ENCODE peak calls at places on chromosomes 4 and X, in eight cellular contexts. One of them, this sample, is unnamed.

GRCh38 chr4:70681730-70682129 is 6.6 kb upstream of the UTP3 start:
- DNase-seq in coronary artery: no peak
- DNase-seq in fibroblast of the aortic adventitia: no peak
- DNase-seq in GM10248: peak
- DNase-seq in H9: no peak
- DNase-seq in MCF 10A: no peak
- DNase-seq in brain microvascular endothelial cell: no peak
- DNase-seq in mammary epithelial cell: no peak
- DNase-seq in this sample: no peak

GRCh38 chr4:149914521-149915115 is 99.0 kb upstream of the IQCM start:
- DNase-seq in coronary artery: no peak
- DNase-seq in fibroblast of the aortic adventitia: peak
- DNase-seq in GM10248: peak
- DNase-seq in H9: peak
- DNase-seq in MCF 10A: peak
- DNase-seq in brain microvascular endothelial cell: peak
- DNase-seq in mammary epithelial cell: peak
- DNase-seq in this sample: no peak

GRCh38 chrX:47683171-47684145 is 24.5 kb upstream of the UXT start:
- DNase-seq in coronary artery: no peak
- DNase-seq in fibroblast of the aortic adventitia: no peak
- DNase-seq in GM10248: no peak
- DNase-seq in H9: no peak
- DNase-seq in MCF 10A: peak
- DNase-seq in brain microvascular endothelial cell: no peak
- DNase-seq in mammary epithelial cell: no peak
- DNase-seq in this sample: no peak

GRCh38 chrX:3549442-3549875 is 164.0 kb downstream of the PRKX start:
- DNase-seq in coronary artery: no peak
- DNase-seq in fibroblast of the aortic adventitia: peak
- DNase-seq in GM10248: no peak
- DNase-seq in H9: no peak
- DNase-seq in MCF 10A: peak
- DNase-seq in brain microvascular endothelial cell: peak
- DNase-seq in mammary epithelial cell: peak
- DNase-seq in this sample: no peak

GRCh38 chr4:7890635-7891393 is 48.8 kb downstream of the AFAP1 start:
- DNase-seq in coronary artery: no peak
- DNase-seq in fibroblast of the aortic adventitia: peak
- DNase-seq in GM10248: no peak
- DNase-seq in H9: no peak
- DNase-seq in MCF 10A: peak
- DNase-seq in brain microvascular endothelial cell: no peak
- DNase-seq in mammary epithelial cell: peak
- DNase-seq in this sample: peak

GRCh38 chrX:18406531-18407266 is 18.7 kb upstream of the CDKL5 start:
- DNase-seq in coronary artery: no peak
- DNase-seq in fibroblast of the aortic adventitia: peak
- DNase-seq in GM10248: no peak
- DNase-seq in H9: no peak
- DNase-seq in MCF 10A: no peak
- DNase-seq in brain microvascular endothelial cell: no peak
- DNase-seq in mammary epithelial cell: no peak
- DNase-seq in this sample: no peak

GRCh38 chr4:1862055-1862911 is 6.3 kb upstream of the LETM1 start:
- DNase-seq in coronary artery: no peak
- DNase-seq in fibroblast of the aortic adventitia: no peak
- DNase-seq in GM10248: no peak
- DNase-seq in H9: no peak
- DNase-seq in MCF 10A: no peak
- DNase-seq in brain microvascular endothelial cell: no peak
- DNase-seq in mammary epithelial cell: no peak
- DNase-seq in this sample: no peak

GRCh38 chr4:22500831-22501714 is 14.8 kb downstream of the ADGRA3 start:
- DNase-seq in coronary artery: no peak
- DNase-seq in fibroblast of the aortic adventitia: peak
- DNase-seq in GM10248: no peak
- DNase-seq in H9: no peak
- DNase-seq in MCF 10A: peak
- DNase-seq in brain microvascular endothelial cell: peak
- DNase-seq in mammary epithelial cell: peak
- DNase-seq in this sample: no peak

GRCh38 chrX:105114554-105115130 is 105.9 kb downstream of the TEX13A start:
- DNase-seq in coronary artery: no peak
- DNase-seq in fibroblast of the aortic adventitia: no peak
- DNase-seq in GM10248: no peak
- DNase-seq in H9: no peak
- DNase-seq in MCF 10A: no peak
- DNase-seq in brain microvascular endothelial cell: no peak
- DNase-seq in mammary epithelial cell: peak
- DNase-seq in this sample: no peak

GRCh38 chr4:74133786-74134499 is 24.0 kb upstream of the MTHFD2L start:
- DNase-seq in coronary artery: peak
- DNase-seq in fibroblast of the aortic adventitia: peak
- DNase-seq in GM10248: peak
- DNase-seq in H9: peak
- DNase-seq in MCF 10A: peak
- DNase-seq in brain microvascular endothelial cell: peak
- DNase-seq in mammary epithelial cell: peak
- DNase-seq in this sample: no peak

GRCh38 chr4:183789657-183790056 is 115.5 kb upstream of the STOX2 start:
- DNase-seq in coronary artery: no peak
- DNase-seq in fibroblast of the aortic adventitia: no peak
- DNase-seq in GM10248: no peak
- DNase-seq in H9: no peak
- DNase-seq in MCF 10A: no peak
- DNase-seq in brain microvascular endothelial cell: no peak
- DNase-seq in mammary epithelial cell: peak
- DNase-seq in this sample: no peak

GRCh38 chrX:16547644-16548043 is 102.3 kb upstream of the S100G start:
- DNase-seq in coronary artery: no peak
- DNase-seq in fibroblast of the aortic adventitia: no peak
- DNase-seq in GM10248: no peak
- DNase-seq in H9: no peak
- DNase-seq in MCF 10A: no peak
- DNase-seq in brain microvascular endothelial cell: no peak
- DNase-seq in mammary epithelial cell: no peak
- DNase-seq in this sample: no peak

GRCh38 chrX:105543271-105543670 is 279.1 kb upstream of the NRK start:
- DNase-seq in coronary artery: no peak
- DNase-seq in fibroblast of the aortic adventitia: no peak
- DNase-seq in GM10248: no peak
- DNase-seq in H9: no peak
- DNase-seq in MCF 10A: no peak
- DNase-seq in brain microvascular endothelial cell: no peak
- DNase-seq in mammary epithelial cell: no peak
- DNase-seq in this sample: no peak

GRCh38 chr4:149709640-149710039 is 106.0 kb downstream of the IQCM start:
- DNase-seq in coronary artery: no peak
- DNase-seq in fibroblast of the aortic adventitia: no peak
- DNase-seq in GM10248: no peak
- DNase-seq in H9: no peak
- DNase-seq in MCF 10A: no peak
- DNase-seq in brain microvascular endothelial cell: no peak
- DNase-seq in mammary epithelial cell: no peak
- DNase-seq in this sample: peak

GRCh38 chrX:123731987-123732678 is 719 bp downstream of the THOC2 start:
- DNase-seq in coronary artery: no peak
- DNase-seq in fibroblast of the aortic adventitia: peak
- DNase-seq in GM10248: no peak
- DNase-seq in H9: no peak
- DNase-seq in MCF 10A: peak
- DNase-seq in brain microvascular endothelial cell: no peak
- DNase-seq in mammary epithelial cell: no peak
- DNase-seq in this sample: no peak

GRCh38 chrX:77749695-77750094 is 36.3 kb downstream of the ATRX start:
- DNase-seq in coronary artery: no peak
- DNase-seq in fibroblast of the aortic adventitia: no peak
- DNase-seq in GM10248: no peak
- DNase-seq in H9: no peak
- DNase-seq in MCF 10A: peak
- DNase-seq in brain microvascular endothelial cell: peak
- DNase-seq in mammary epithelial cell: no peak
- DNase-seq in this sample: no peak

DNA sequence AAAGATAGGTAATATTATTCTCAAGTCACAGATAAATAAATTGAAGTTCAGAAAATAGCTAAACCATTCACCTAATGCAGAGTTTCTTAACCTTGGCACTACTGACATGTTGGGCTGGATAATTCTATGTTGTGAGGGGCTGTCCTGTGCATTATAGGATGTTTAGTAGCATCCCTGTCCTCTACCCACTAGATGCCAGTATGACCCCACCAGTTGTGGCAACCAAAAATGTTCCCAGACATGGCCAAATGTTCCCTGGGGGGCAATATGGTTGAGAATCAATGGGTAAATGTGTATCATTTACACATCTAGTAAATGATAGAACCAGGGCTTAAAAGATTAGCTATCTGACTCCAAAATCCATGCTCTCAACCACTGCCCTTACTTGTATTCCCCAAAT is 140.9 kb downstream of the COL4A6 start:
- DNase-seq in coronary artery: no peak
- DNase-seq in fibroblast of the aortic adventitia: no peak
- DNase-seq in GM10248: no peak
- DNase-seq in H9: no peak
- DNase-seq in MCF 10A: no peak
- DNase-seq in brain microvascular endothelial cell: no peak
- DNase-seq in mammary epithelial cell: no peak
- DNase-seq in this sample: no peak
- TF ChIP-seq CTCF in coronary artery: no peak
- TF ChIP-seq CTCF in fibroblast of the aortic adventitia: peak
- TF ChIP-seq CTCF in GM10248: no peak
- TF ChIP-seq CTCF in H9: peak
- TF ChIP-seq CTCF in MCF 10A: peak
- TF ChIP-seq CTCF in brain microvascular endothelial cell: peak
- TF ChIP-seq CTCF in mammary epithelial cell: peak
- TF ChIP-seq CTCF in this sample: no peak

GRCh38 chr4:180589575-180589974 is 1653.6 kb upstream of the TENM3 start:
- DNase-seq in coronary artery: no peak
- DNase-seq in fibroblast of the aortic adventitia: no peak
- DNase-seq in GM10248: no peak
- DNase-seq in H9: no peak
- DNase-seq in MCF 10A: no peak
- DNase-seq in brain microvascular endothelial cell: no peak
- DNase-seq in mammary epithelial cell: no peak
- DNase-seq in this sample: no peak

DNA sequence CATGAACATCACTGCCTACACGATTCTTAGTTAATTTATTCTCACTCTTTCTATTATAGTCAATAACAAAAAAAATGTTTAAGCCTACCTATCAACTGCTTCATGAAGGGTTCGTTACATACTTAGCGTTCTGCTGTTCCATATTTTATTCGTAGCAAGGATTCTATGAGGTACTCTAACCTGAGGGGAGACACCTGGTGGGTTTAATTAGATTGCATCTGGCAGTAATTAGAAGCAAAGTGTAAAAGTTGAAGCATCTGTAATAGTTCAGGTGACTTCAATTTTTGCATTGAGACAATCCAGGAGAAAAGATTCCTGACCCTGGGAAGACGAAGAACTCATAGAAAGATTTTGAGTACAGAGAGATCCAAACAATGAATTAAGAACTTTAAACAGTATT is 1655.8 kb upstream of the TENM3 start:
- DNase-seq in coronary artery: no peak
- DNase-seq in fibroblast of the aortic adventitia: no peak
- DNase-seq in GM10248: no peak
- DNase-seq in H9: no peak
- DNase-seq in MCF 10A: no peak
- DNase-seq in brain microvascular endothelial cell: no peak
- DNase-seq in mammary epithelial cell: no peak
- DNase-seq in this sample: no peak
- TF ChIP-seq CTCF in coronary artery: no peak
- TF ChIP-seq CTCF in fibroblast of the aortic adventitia: no peak
- TF ChIP-seq CTCF in GM10248: no peak
- TF ChIP-seq CTCF in H9: peak
- TF ChIP-seq CTCF in MCF 10A: no peak
- TF ChIP-seq CTCF in brain microvascular endothelial cell: no peak
- TF ChIP-seq CTCF in mammary epithelial cell: peak
- TF ChIP-seq CTCF in this sample: no peak

GRCh38 chr4:128590034-128590740 is 219.3 kb upstream of the JADE1 start:
- DNase-seq in coronary artery: no peak
- DNase-seq in fibroblast of the aortic adventitia: no peak
- DNase-seq in GM10248: no peak
- DNase-seq in H9: no peak
- DNase-seq in MCF 10A: no peak
- DNase-seq in brain microvascular endothelial cell: no peak
- DNase-seq in mammary epithelial cell: no peak
- DNase-seq in this sample: no peak

GRCh38 chr4:128589384-128589957 is 220.0 kb upstream of the JADE1 start:
- DNase-seq in coronary artery: no peak
- DNase-seq in fibroblast of the aortic adventitia: no peak
- DNase-seq in GM10248: no peak
- DNase-seq in H9: no peak
- DNase-seq in MCF 10A: no peak
- DNase-seq in brain microvascular endothelial cell: no peak
- DNase-seq in mammary epithelial cell: no peak
- DNase-seq in this sample: no peak

GRCh38 chr4:128587382-128587781 is 222.1 kb upstream of the JADE1 start:
- DNase-seq in coronary artery: no peak
- DNase-seq in fibroblast of the aortic adventitia: no peak
- DNase-seq in GM10248: no peak
- DNase-seq in H9: no peak
- DNase-seq in MCF 10A: no peak
- DNase-seq in brain microvascular endothelial cell: no peak
- DNase-seq in mammary epithelial cell: no peak
- DNase-seq in this sample: no peak

GRCh38 chr4:128591482-128591881 is 218.0 kb upstream of the JADE1 start:
- DNase-seq in coronary artery: no peak
- DNase-seq in fibroblast of the aortic adventitia: no peak
- DNase-seq in GM10248: no peak
- DNase-seq in H9: no peak
- DNase-seq in MCF 10A: no peak
- DNase-seq in brain microvascular endothelial cell: no peak
- DNase-seq in mammary epithelial cell: no peak
- DNase-seq in this sample: no peak

DNA sequence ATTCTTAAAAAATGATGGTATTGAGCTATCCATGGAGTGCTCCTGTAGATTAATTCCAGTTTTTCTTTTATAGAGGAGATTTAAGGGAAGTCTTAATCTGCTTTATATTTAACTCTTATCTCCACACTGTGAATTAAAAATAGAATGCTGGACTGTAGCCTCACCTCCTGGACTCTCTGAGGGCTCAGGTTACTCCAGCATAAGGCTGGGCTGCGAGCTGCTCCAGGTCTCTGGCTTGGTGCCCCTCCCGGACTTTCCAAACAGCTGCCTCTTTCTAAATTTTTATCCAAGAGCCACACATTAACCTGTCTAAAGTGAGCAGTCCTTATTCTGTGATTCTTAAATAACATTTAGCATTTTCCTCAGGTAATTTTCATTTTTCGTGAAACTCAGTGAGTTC is 218.7 kb upstream of the JADE1 start:
- DNase-seq in coronary artery: no peak
- DNase-seq in fibroblast of the aortic adventitia: peak
- DNase-seq in GM10248: no peak
- DNase-seq in H9: no peak
- DNase-seq in MCF 10A: no peak
- DNase-seq in brain microvascular endothelial cell: no peak
- DNase-seq in mammary epithelial cell: no peak
- DNase-seq in this sample: no peak
- TF ChIP-seq CTCF in coronary artery: no peak
- TF ChIP-seq CTCF in fibroblast of the aortic adventitia: peak
- TF ChIP-seq CTCF in GM10248: no peak
- TF ChIP-seq CTCF in H9: no peak
- TF ChIP-seq CTCF in MCF 10A: no peak
- TF ChIP-seq CTCF in brain microvascular endothelial cell: no peak
- TF ChIP-seq CTCF in mammary epithelial cell: no peak
- TF ChIP-seq CTCF in this sample: no peak

GRCh38 chr4:164012396-164013027 is 518.0 kb downstream of the TMA16 start:
- DNase-seq in coronary artery: no peak
- DNase-seq in fibroblast of the aortic adventitia: no peak
- DNase-seq in GM10248: peak
- DNase-seq in H9: peak
- DNase-seq in MCF 10A: peak
- DNase-seq in brain microvascular endothelial cell: peak
- DNase-seq in mammary epithelial cell: peak
- DNase-seq in this sample: no peak
- TF ChIP-seq CTCF in coronary artery: no peak
- TF ChIP-seq CTCF in fibroblast of the aortic adventitia: no peak
- TF ChIP-seq CTCF in GM10248: peak
- TF ChIP-seq CTCF in H9: peak
- TF ChIP-seq CTCF in MCF 10A: peak
- TF ChIP-seq CTCF in brain microvascular endothelial cell: peak
- TF ChIP-seq CTCF in mammary epithelial cell: peak
- TF ChIP-seq CTCF in this sample: peak

This sample was measured in LNCaP clone FGC.